ENCODE peak calls at places on chromosomes 1 and 21, in six cellular contexts. D is GM23248, I is hepatocyte, U is SK-N-SH, H is HCT116, A is GM23338. B is an unnamed sample. For H3K4me1, the result is how much of the 10 kb centered on the place peaks cover.

GRCh38 chr1:157798211-157798610 is 21.3 kb upstream of the FCRL2 start:
- DNase-seq in D (no peak), I (no peak), U (no peak), H (no peak), A (no peak), B (no peak)

GRCh38 chr1:221672160-221672762 is 69.6 kb downstream of the DUSP10 start:
- DNase-seq in D (peak), I (no peak), U (no peak), H (no peak), A (no peak), B (no peak)

GRCh38 chr1:207867136-207868081 is 43.5 kb downstream of the CD34 start:
- DNase-seq in D (peak), I (no peak), U (peak), H (no peak), A (no peak), B (no peak)

GRCh38 chr1:33383974-33384767 is 46.7 kb downstream of the PHC2 start:
- DNase-seq in D (peak), I (no peak), U (no peak), H (no peak), A (no peak), B (no peak)

GRCh38 chr1:90580176-90580575 is 136.9 kb downstream of the BARHL2 start:
- DNase-seq in D (no peak), I (peak), U (no peak), H (no peak), A (no peak), B (no peak)

GRCh38 chr1:95793893-95794292 is 559.9 kb downstream of the RWDD3 start:
- DNase-seq in D (peak), I (peak), U (no peak), H (no peak), A (peak), B (peak)

GRCh38 chr1:241411056-241411775 is 54.2 kb upstream of the RGS7 start:
- DNase-seq in D (peak), I (no peak), U (no peak), H (no peak), A (no peak), B (no peak)

GRCh38 chr1:183238071-183238470 is 52.0 kb downstream of the LAMC2 start:
- DNase-seq in D (peak), I (no peak), U (no peak), H (no peak), A (no peak), B (no peak)

GRCh38 chr1:51955797-51956527 is 34.5 kb downstream of the RAB3B start:
- DNase-seq in D (no peak), I (no peak), U (no peak), H (no peak), A (peak), B (peak)

GRCh38 chr1:110502402-110502801 is 16.6 kb downstream of the KCNA10 start:
- DNase-seq in D (no peak), I (no peak), U (no peak), H (no peak), A (no peak), B (no peak)

GRCh38 chr1:41843378-41843777 is 75.3 kb downstream of the HIVEP3 start:
- DNase-seq in D (peak), I (no peak), U (no peak), H (no peak), A (no peak), B (no peak)

GRCh38 chr1:100036718-100037664 is 67.2 kb downstream of the SLC35A3 start:
- DNase-seq in D (peak), I (peak), U (peak), H (no peak), A (peak), B (peak)

GRCh38 chr1:226870323-226871046 is at the start of gene PSEN2:
- DNase-seq in D (peak), I (peak), U (peak), H (peak), A (peak), B (peak)

GRCh38 chr1:23567629-23567995 is 8.3 kb upstream of the ID3 start:
- DNase-seq in D (no peak), I (no peak), U (no peak), H (no peak), A (peak), B (no peak)
- H3K4me1 ChIP-seq in D (under half), I (under half), U (under half), H (under half), A (under half), B (half or more)

GRCh38 chr21:34313116-34313515 is 50.7 kb upstream of the KCNE2 start:
- DNase-seq in D (peak), I (no peak), U (no peak), H (no peak), A (no peak), B (no peak)
- TF ChIP-seq EZH2phosphoT487 in D (no peak), I (no peak), U (no peak), H (no peak), A (no peak), B (no peak)

DNA sequence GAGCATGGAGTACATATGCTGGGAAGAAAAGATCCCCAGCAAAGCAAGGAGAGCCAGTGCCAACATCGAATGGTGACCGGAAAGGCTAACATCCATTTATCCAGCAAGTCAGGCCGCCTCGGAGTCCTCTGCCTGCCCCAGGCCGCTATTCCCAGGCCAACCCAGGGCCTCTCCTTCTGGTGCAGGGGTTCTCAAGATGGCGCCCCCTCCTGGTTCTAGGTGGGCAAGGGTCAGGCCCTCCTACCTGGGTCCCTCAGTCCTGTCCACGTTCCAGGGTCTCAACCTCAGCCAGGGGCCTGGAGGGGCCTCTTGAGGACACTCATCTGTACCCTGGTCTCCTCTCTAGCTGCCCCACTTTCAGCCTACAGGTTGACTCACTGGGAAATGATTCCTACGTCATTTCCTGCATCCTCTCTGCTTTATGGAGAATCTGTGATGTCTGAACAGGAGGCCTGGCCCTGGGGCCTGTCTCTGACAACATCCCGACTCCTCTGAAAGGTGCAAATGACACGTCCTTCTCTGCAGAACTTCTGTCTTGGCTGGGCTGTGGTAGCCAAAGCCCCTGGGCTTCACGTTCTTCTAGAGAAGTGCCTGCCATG is 145.3 kb downstream of the PSMG1 start:
- DNase-seq in D (no peak), I (no peak), U (no peak), H (no peak), A (peak), B (peak)
- H2AFZ ChIP-seq in D (peak), I (no peak), U (peak), H (no peak), A (no peak), B (peak)

DNA sequence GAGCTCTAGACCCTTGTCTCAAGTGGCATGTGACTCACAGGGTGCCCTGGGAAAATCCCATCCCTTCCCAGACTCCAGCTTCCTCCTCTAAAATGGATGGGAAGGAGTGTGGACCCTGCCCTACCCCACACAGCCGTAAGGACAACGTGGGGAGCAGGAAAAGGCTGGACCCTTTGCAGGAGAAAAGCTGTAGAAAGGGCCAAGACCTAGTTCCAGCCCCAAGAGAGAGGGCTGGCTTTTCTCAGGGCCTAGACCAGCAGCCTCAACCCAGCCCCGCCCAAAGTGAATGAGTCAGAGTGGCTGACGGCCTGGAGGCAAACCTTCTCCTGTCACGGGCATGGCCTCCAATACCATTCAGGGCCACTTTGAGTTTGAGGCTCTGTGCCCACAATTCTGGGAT is 1.1 kb downstream of the LAMB3 start:
- DNase-seq in D (peak), I (peak), U (no peak), H (peak), A (no peak), B (no peak)
- H3K4me1 ChIP-seq in D (under half), I (half or more), U (under half), H (half or more), A (under half), B (under half)

GRCh38 chr21:29290245-29290644 is 8.5 kb upstream of the BACH1 start:
- DNase-seq in D (no peak), I (peak), U (no peak), H (no peak), A (no peak), B (no peak)

GRCh38 chr21:29289317-29289716 is 9.4 kb upstream of the BACH1 start:
- DNase-seq in D (no peak), I (no peak), U (no peak), H (no peak), A (no peak), B (no peak)

GRCh38 chr21:29288239-29288638 is 10.5 kb upstream of the BACH1 start:
- DNase-seq in D (no peak), I (no peak), U (no peak), H (no peak), A (no peak), B (no peak)

DNA sequence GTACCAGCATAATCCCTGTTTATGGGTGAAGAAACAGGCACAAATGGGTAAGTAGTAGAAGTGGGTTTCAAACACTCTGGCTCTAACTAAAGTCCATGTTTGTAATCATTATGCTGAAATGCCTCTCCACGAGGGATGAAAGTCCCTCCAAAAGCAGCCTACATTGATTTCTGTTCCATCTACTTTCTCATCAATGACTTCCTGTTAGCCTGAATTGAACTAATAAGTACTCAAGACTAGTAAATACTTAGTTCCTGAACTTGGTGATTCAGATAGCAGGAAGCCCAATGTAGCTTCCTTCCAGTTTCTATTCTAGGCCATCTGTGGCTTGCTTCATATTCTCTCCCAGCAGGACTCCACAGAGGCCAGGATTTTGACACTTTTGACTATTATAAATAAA is 11.3 kb upstream of the BACH1 start:
- DNase-seq in D (peak), I (no peak), U (no peak), H (no peak), A (no peak), B (no peak)
- TF ChIP-seq EZH2phosphoT487 in D (no peak), I (no peak), U (no peak), H (no peak), A (no peak), B (no peak)

GRCh38 chr1:7755448-7755847 is 15.6 kb upstream of the VAMP3 start:
- DNase-seq in D (peak), I (no peak), U (peak), H (no peak), A (peak), B (peak)

GRCh38 chr1:7752512-7753417 is 18.3 kb upstream of the VAMP3 start:
- DNase-seq in D (peak), I (peak), U (peak), H (peak), A (peak), B (peak)

GRCh38 chr1:7751174-7751573 is 19.9 kb upstream of the VAMP3 start:
- DNase-seq in D (no peak), I (no peak), U (no peak), H (no peak), A (no peak), B (no peak)

GRCh38 chr1:7749126-7749525 is 22.0 kb upstream of the VAMP3 start:
- DNase-seq in D (no peak), I (no peak), U (no peak), H (no peak), A (no peak), B (no peak)

DNA sequence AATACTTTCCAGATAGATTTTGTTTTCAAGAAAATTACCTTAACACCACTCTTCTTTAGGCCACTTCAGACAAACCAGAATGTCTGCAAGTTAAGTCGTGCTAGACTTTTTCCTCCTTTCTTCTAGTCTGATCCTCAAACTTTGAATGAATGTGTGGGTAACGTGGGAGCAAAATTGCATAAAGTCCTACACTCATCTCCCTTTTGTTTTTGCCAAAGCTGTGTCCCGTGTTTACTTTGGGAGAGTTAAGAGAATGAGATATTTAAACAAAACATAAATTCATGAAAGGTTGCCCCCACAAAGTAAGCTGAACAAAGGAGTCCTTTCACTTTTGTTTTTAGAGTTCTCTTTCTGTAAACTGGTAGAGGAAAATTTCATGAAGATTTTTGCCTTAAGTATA is 16.9 kb upstream of the VAMP3 start:
- DNase-seq in D (no peak), I (no peak), U (no peak), H (no peak), A (no peak), B (no peak)
- H2AFZ ChIP-seq in D (no peak), I (no peak), U (no peak), H (no peak), A (no peak), B (no peak)

GRCh38 chr1:113858982-113859381 is 12.5 kb downstream of the PTPN22 start:
- DNase-seq in D (no peak), I (no peak), U (no peak), H (no peak), A (no peak), B (no peak)
- H3K4me1 ChIP-seq in D (under half), I (under half), U (under half), H (under half), A (under half), B (under half)

GRCh38 chr1:25523512-25523911 is 19.9 kb upstream of the LDLRAP1 start:
- DNase-seq in D (peak), I (no peak), U (peak), H (no peak), A (peak), B (peak)

GRCh38 chr1:25519624-25520023 is 23.8 kb upstream of the LDLRAP1 start:
- DNase-seq in D (peak), I (no peak), U (no peak), H (no peak), A (no peak), B (no peak)

GRCh38 chr1:25517476-25518394 is 25.7 kb upstream of the LDLRAP1 start:
- DNase-seq in D (no peak), I (no peak), U (no peak), H (no peak), A (peak), B (peak)

GRCh38 chr1:25522240-25522639 is 21.2 kb upstream of the LDLRAP1 start:
- DNase-seq in D (peak), I (no peak), U (no peak), H (no peak), A (no peak), B (no peak)

GRCh38 chr1:25520446-25521061 is 22.9 kb upstream of the LDLRAP1 start:
- DNase-seq in D (peak), I (peak), U (peak), H (peak), A (peak), B (peak)
- TF ChIP-seq EZH2phosphoT487 in D (no peak), I (no peak), U (no peak), H (no peak), A (no peak), B (no peak)